ENCODE peak calls at places on chromosomes 7 and 10, in ten cellular contexts. H is fibroblast of lung; A is lung; M is cardiac muscle cell; P is BJ; W is CD8-positive, alpha-beta T cell; Q is mucosa of descending colon; B is neuronal stem cell; O is endodermal cell; U is Panc1. J is an unnamed sample.
A peak's percentile ranks its signal among the peaks of the same experiment; 100 is the strongest.

GRCh38 chr10:48693206-48693605 is 8.5 kb downstream of the WDFY4 start:
- DNase-seq in H (no peak), A (no peak), M (no peak), P (no peak), W (no peak), Q (no peak), B (no peak), O (no peak), U (no peak), J (no peak)

GRCh38 chr7:142790565-142790964 is 19.8 kb downstream of the PRSS2 start:
- DNase-seq in H (no peak), A (no peak), M (no peak), P (no peak), W (no peak), Q (no peak), B (no peak), O (no peak), U (no peak), J (no peak)

GRCh38 chr7:711967-712600 is 14.4 kb upstream of the DNAAF5 start:
- DNase-seq in H (no peak), A (no peak), M (no peak), P (no peak), W (no peak), Q (no peak), B (no peak), O (no peak), U (no peak), J (no peak)

GRCh38 chr10:50992972-50993766 is 81.1 kb upstream of the PRKG1 start:
- DNase-seq in H (peak; percentile 91), A (peak; percentile 60), M (peak; percentile 90), P (peak; percentile 76), W (no peak), Q (peak; percentile 51), B (no peak), O (peak; percentile 61), U (no peak), J (no peak)

GRCh38 chr7:144869072-144869471 is 33.2 kb upstream of the TPK1 start:
- DNase-seq in H (no peak), A (no peak), M (no peak), P (no peak), W (no peak), Q (no peak), B (no peak), O (no peak), U (no peak), J (peak; percentile 1)

GRCh38 chr7:33760834-33761233 is 144.5 kb upstream of the BMPER start:
- DNase-seq in H (no peak), A (no peak), M (no peak), P (no peak), W (no peak), Q (no peak), B (no peak), O (no peak), U (no peak), J (no peak)

GRCh38 chr7:13874783-13875182 is 114.7 kb downstream of the ETV1 start:
- DNase-seq in H (peak; percentile 91), A (no peak), M (peak; percentile 90), P (no peak), W (no peak), Q (no peak), B (no peak), O (no peak), U (no peak), J (no peak)

GRCh38 chr10:49518982-49519578 is 19.8 kb downstream of the ERCC6 start:
- DNase-seq in H (peak; percentile 56), A (no peak), M (peak; percentile 72), P (no peak), W (no peak), Q (no peak), B (peak; percentile 61), O (peak; percentile 78), U (peak; percentile 22), J (no peak)

GRCh38 chr7:155885162-155886160 is 73.2 kb upstream of the SHH start:
- DNase-seq in H (peak; percentile 86), A (no peak), M (peak; percentile 60), P (no peak), W (no peak), Q (no peak), B (peak; percentile 30), O (no peak), U (no peak), J (peak; percentile 34)

GRCh38 chr10:111410740-111411139 is 333.9 kb downstream of the ADRA2A start:
- DNase-seq in H (no peak), A (no peak), M (no peak), P (peak; percentile 21), W (no peak), Q (no peak), B (no peak), O (no peak), U (no peak), J (no peak)

GRCh38 chr7:155166673-155167370 is 96.7 kb downstream of the HTR5A start:
- DNase-seq in H (peak; percentile 99), A (peak; percentile 27), M (peak; percentile 90), P (peak; percentile 90), W (no peak), Q (no peak), B (no peak), O (no peak), U (peak; percentile 98), J (no peak)

GRCh38 chr10:11521860-11522259 is 89.6 kb downstream of the USP6NL start:
- DNase-seq in H (peak; percentile 66), A (no peak), M (peak; percentile 75), P (no peak), W (no peak), Q (no peak), B (no peak), O (no peak), U (no peak), J (no peak)

GRCh38 chr10:75001715-75002350 is 109.6 kb upstream of the SAMD8 start:
- DNase-seq in H (no peak), A (no peak), M (no peak), P (no peak), W (no peak), Q (no peak), B (no peak), O (no peak), U (no peak), J (no peak)

GRCh38 chr7:128783143-128783799 is 7.7 kb upstream of the OPN1SW start:
- DNase-seq in H (peak; percentile 92), A (no peak), M (peak; percentile 95), P (peak; percentile 46), W (no peak), Q (peak; percentile 68), B (no peak), O (peak; percentile 98), U (peak; percentile 55), J (no peak)

DNA sequence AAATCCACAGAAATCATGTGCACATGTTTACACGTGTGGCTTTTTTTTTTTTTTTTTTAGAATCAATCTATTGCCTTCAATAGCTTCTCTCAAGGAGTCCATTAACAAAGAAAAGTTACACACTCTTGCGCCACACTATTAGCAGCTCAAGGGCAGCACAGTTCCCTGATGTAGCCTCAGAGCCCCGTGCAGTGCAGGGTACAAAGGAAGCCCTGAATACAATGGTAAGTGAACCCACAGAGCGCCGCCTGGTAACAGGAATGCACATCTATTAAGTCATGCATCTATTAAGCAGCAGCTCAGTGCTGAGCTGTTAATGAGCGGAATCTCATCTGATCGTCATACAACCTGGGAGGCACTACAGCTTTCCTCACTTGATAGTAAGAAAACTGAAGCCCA is 113.7 kb upstream of the PDLIM1 start:
- DNase-seq in H (no peak), A (no peak), M (no peak), P (no peak), W (no peak), Q (no peak), B (peak; percentile 29), O (no peak), U (no peak), J (no peak)
- H3K36me3 ChIP-seq in H (no peaks in the 10 kb centered on the region), A (peaks cover 6% of the 10 kb centered on the region), M (peaks cover 6% of the 10 kb centered on the region), P (no peaks in the 10 kb centered on the region), W (no peaks in the 10 kb centered on the region), Q (no peaks in the 10 kb centered on the region), B (no peaks in the 10 kb centered on the region), O (no peaks in the 10 kb centered on the region), U (no peaks in the 10 kb centered on the region), J (no peaks in the 10 kb centered on the region)

GRCh38 chr7:131900785-131901287 is 344.4 kb upstream of the PODXL start:
- DNase-seq in H (no peak), A (no peak), M (no peak), P (no peak), W (no peak), Q (no peak), B (no peak), O (peak; percentile 76), U (no peak), J (no peak)

GRCh38 chr7:131908719-131909118 is 352.3 kb upstream of the PODXL start:
- DNase-seq in H (no peak), A (no peak), M (no peak), P (no peak), W (no peak), Q (no peak), B (no peak), O (peak; percentile 67), U (no peak), J (no peak)

GRCh38 chr7:131905574-131905973 is 349.1 kb upstream of the PODXL start:
- DNase-seq in H (no peak), A (no peak), M (no peak), P (no peak), W (no peak), Q (no peak), B (no peak), O (no peak), U (no peak), J (no peak)

GRCh38 chr7:131903315-131903714 is 346.9 kb upstream of the PODXL start:
- DNase-seq in H (no peak), A (no peak), M (no peak), P (no peak), W (no peak), Q (no peak), B (no peak), O (no peak), U (no peak), J (no peak)

GRCh38 chr7:131904750-131905327 is 348.4 kb upstream of the PODXL start:
- DNase-seq in H (no peak), A (no peak), M (no peak), P (no peak), W (no peak), Q (no peak), B (no peak), O (peak; percentile 50), U (no peak), J (no peak)
- H3K36me3 ChIP-seq in H (no peaks in the 10 kb centered on the region), A (no peaks in the 10 kb centered on the region), M (no peaks in the 10 kb centered on the region), P (no peaks in the 10 kb centered on the region), W (no peaks in the 10 kb centered on the region), Q (no peaks in the 10 kb centered on the region), B (no peaks in the 10 kb centered on the region), O (no peaks in the 10 kb centered on the region), U (no peaks in the 10 kb centered on the region), J (no peaks in the 10 kb centered on the region)

GRCh38 chr7:148809856-148810255 is 74.2 kb downstream of the EZH2 start:
- DNase-seq in H (no peak), A (no peak), M (no peak), P (no peak), W (no peak), Q (no peak), B (peak; percentile 3), O (peak; percentile 74), U (no peak), J (no peak)
- H3K36me3 ChIP-seq in H (peaks cover 6% of the 10 kb centered on the region), A (peaks cover 1% of the 10 kb centered on the region), M (peaks cover 29% of the 10 kb centered on the region), P (peaks cover 10% of the 10 kb centered on the region), W (peaks cover 7% of the 10 kb centered on the region), Q (no peaks in the 10 kb centered on the region), B (peaks cover 41% of the 10 kb centered on the region), O (peaks cover 77% of the 10 kb centered on the region), U (peaks cover 31% of the 10 kb centered on the region), J (peaks cover 1% of the 10 kb centered on the region)

DNA sequence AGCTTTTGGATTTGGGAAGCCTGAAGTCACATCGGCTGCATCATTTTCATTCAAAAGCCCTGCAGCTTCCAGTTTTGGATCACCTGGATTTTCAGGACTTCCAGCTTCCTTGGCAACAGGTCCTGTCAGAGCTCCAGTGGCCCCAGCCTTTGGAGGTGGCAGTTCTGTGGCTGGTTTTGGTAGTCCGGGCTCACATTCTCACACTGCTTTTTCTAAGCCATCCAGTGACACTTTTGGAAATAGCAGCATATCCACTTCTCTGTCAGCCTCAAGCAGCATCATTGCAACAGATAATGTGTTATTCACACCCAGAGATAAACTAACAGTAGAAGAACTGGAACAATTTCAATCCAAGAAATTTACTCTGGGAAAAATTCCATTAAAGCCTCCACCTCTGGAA is 18.5 kb downstream of the NUP42 start:
- DNase-seq in H (no peak), A (no peak), M (no peak), P (no peak), W (no peak), Q (no peak), B (no peak), O (no peak), U (no peak), J (no peak)
- H3K36me3 ChIP-seq in H (peaks cover 2% of the 10 kb centered on the region), A (peaks cover 17% of the 10 kb centered on the region), M (peaks cover 20% of the 10 kb centered on the region), P (peaks cover 3% of the 10 kb centered on the region), W (peaks cover 16% of the 10 kb centered on the region), Q (no peaks in the 10 kb centered on the region), B (peaks cover 15% of the 10 kb centered on the region), O (peaks cover 60% of the 10 kb centered on the region), U (peaks cover 31% of the 10 kb centered on the region), J (no peaks in the 10 kb centered on the region)

J was measured in kidney epithelial cell.